ENCODE peak calls at places on chromosomes 7 and 10, in five cellular contexts. H, M, J, W and N are unnamed samples.

GRCh38 chr7:101390901-101391301 is 28.2 kb downstream of the COL26A1 start:
- DNase-seq in H (peak), M (no peak), J (peak), W (no peak), N (no peak)

GRCh38 chr7:84238611-84239010 is 44.0 kb upstream of the SEMA3A start:
- DNase-seq in H (no peak), M (no peak), J (no peak), W (no peak), N (no peak)

GRCh38 chr7:100604078-100604975 is 2.2 kb downstream of the PCOLCE start:
- DNase-seq in H (no peak), M (peak), J (peak), W (peak), N (peak)

GRCh38 chr10:70594161-70594560 is 8.4 kb downstream of the PRF1 start:
- DNase-seq in H (no peak), M (no peak), J (peak), W (no peak), N (no peak)

GRCh38 chr7:105655901-105656380 is 74.6 kb upstream of the EFCAB10 start:
- DNase-seq in H (no peak), M (no peak), J (no peak), W (no peak), N (no peak)

GRCh38 chr10:69742356-69742695 is 59.4 kb upstream of the COL13A1 start:
- DNase-seq in H (no peak), M (peak), J (no peak), W (no peak), N (no peak)

GRCh38 chr10:119541046-119541445 is 1.5 kb downstream of the RGS10 start:
- DNase-seq in H (no peak), M (peak), J (no peak), W (no peak), N (no peak)

GRCh38 chr10:77386833-77387232 is 250.8 kb downstream of the KCNMA1 start:
- DNase-seq in H (no peak), M (peak), J (peak), W (no peak), N (no peak)

GRCh38 chr7:149778696-149779501 is 5.5 kb upstream of the ZNF467 start:
- DNase-seq in H (no peak), M (no peak), J (no peak), W (no peak), N (peak)

GRCh38 chr10:3805791-3806381 is 20.9 kb upstream of the KLF6 start:
- DNase-seq in H (no peak), M (peak), J (no peak), W (no peak), N (no peak)